ENCODE peak calls at places on chromosomes 3 and 15, in four cellular contexts. K, P, F and Y are unnamed samples.

GRCh38 chr3:50594253-50594785 is 17.3 kb downstream of the CISH start:
- DNase-seq in K (no peak), P (no peak), F (no peak), Y (no peak)

GRCh38 chr3:187955076-187955952 is 198.6 kb upstream of the LPP start:
- DNase-seq in K (peak), P (no peak), F (peak), Y (no peak)

GRCh38 chr15:36802861-36803531 is 223.6 kb downstream of the CDIN1 start:
- DNase-seq in K (no peak), P (no peak), F (no peak), Y (no peak)

GRCh38 chr15:73881539-73882320 is 8.4 kb downstream of the TBC1D21 start:
- DNase-seq in K (no peak), P (no peak), F (no peak), Y (no peak)

GRCh38 chr3:14802332-14802731 is 16.4 kb upstream of the FGD5 start:
- DNase-seq in K (no peak), P (no peak), F (no peak), Y (no peak)

GRCh38 chr3:129123314-129124060 is 1.9 kb upstream of the RAB43 start:
- DNase-seq in K (no peak), P (no peak), F (peak), Y (peak)

GRCh38 chr3:20185364-20185732 is 658 bp downstream of the SGO1 start:
- DNase-seq in K (no peak), P (no peak), F (peak), Y (peak)

GRCh38 chr3:13259831-13260230 is 160.3 kb downstream of the NUP210 start:
- DNase-seq in K (no peak), P (no peak), F (no peak), Y (no peak)

GRCh38 chr3:58628823-58629562 is 37.6 kb downstream of the FAM3D start:
- DNase-seq in K (no peak), P (no peak), F (peak), Y (no peak)

GRCh38 chr15:74790080-74790916 is 8.4 kb downstream of the CSK start:
- DNase-seq in K (no peak), P (no peak), F (peak), Y (no peak)

GRCh38 chr3:134376385-134376765 is 2.1 kb upstream of the AMOTL2 start:
- DNase-seq in K (no peak), P (no peak), F (no peak), Y (no peak)

GRCh38 chr3:189430166-189430565 is 201.0 kb upstream of the TP63 start:
- DNase-seq in K (no peak), P (no peak), F (no peak), Y (no peak)